ENCODE peak calls at places on chromosomes 6 and 20, in eight cellular contexts. One of them, this sample, is unnamed.
A peak's percentile ranks its signal among the peaks of the same experiment; 100 is the strongest.

GRCh38 chr6:89604662-89605061 is 33.9 kb downstream of the LYRM2 start:
- DNase-seq in spleen: no peak
- DNase-seq in fibroblast of lung: no peak
- DNase-seq in heart left ventricle: no peak
- DNase-seq in endothelial cell of umbilical vein: no peak
- DNase-seq in body of pancreas: no peak
- DNase-seq in breast epithelium: no peak
- DNase-seq in thoracic aorta: no peak
- DNase-seq in this sample: no peak

GRCh38 chr6:157228421-157229218 is 94.7 kb downstream of the TMEM242 start:
- DNase-seq in spleen: peak; percentile 74
- DNase-seq in fibroblast of lung: no peak
- DNase-seq in heart left ventricle: no peak
- DNase-seq in endothelial cell of umbilical vein: no peak
- DNase-seq in body of pancreas: peak; percentile 52
- DNase-seq in breast epithelium: no peak
- DNase-seq in thoracic aorta: no peak
- DNase-seq in this sample: no peak

GRCh38 chr20:15862178-15862577 is 711.1 kb downstream of the KIF16B start:
- DNase-seq in spleen: no peak
- DNase-seq in fibroblast of lung: no peak
- DNase-seq in heart left ventricle: no peak
- DNase-seq in endothelial cell of umbilical vein: no peak
- DNase-seq in body of pancreas: no peak
- DNase-seq in breast epithelium: no peak
- DNase-seq in thoracic aorta: no peak
- DNase-seq in this sample: no peak

GRCh38 chr6:130019796-130020105 is 1.4 kb downstream of the L3MBTL3 start:
- DNase-seq in spleen: no peak
- DNase-seq in fibroblast of lung: no peak
- DNase-seq in heart left ventricle: no peak
- DNase-seq in endothelial cell of umbilical vein: no peak
- DNase-seq in body of pancreas: no peak
- DNase-seq in breast epithelium: no peak
- DNase-seq in thoracic aorta: no peak
- DNase-seq in this sample: no peak

GRCh38 chr6:161443868-161444267 is 170.0 kb upstream of the AGPAT4 start:
- DNase-seq in spleen: no peak
- DNase-seq in fibroblast of lung: no peak
- DNase-seq in heart left ventricle: peak; percentile 31
- DNase-seq in endothelial cell of umbilical vein: no peak
- DNase-seq in body of pancreas: no peak
- DNase-seq in breast epithelium: no peak
- DNase-seq in thoracic aorta: no peak
- DNase-seq in this sample: no peak

GRCh38 chr6:111342913-111343312 is 140.1 kb downstream of the REV3L start:
- DNase-seq in spleen: no peak
- DNase-seq in fibroblast of lung: peak; percentile 80
- DNase-seq in heart left ventricle: no peak
- DNase-seq in endothelial cell of umbilical vein: no peak
- DNase-seq in body of pancreas: no peak
- DNase-seq in breast epithelium: no peak
- DNase-seq in thoracic aorta: no peak
- DNase-seq in this sample: no peak

GRCh38 chr6:145699462-145699861 is 35.9 kb downstream of the EPM2A start:
- DNase-seq in spleen: no peak
- DNase-seq in fibroblast of lung: peak; percentile 54
- DNase-seq in heart left ventricle: no peak
- DNase-seq in endothelial cell of umbilical vein: peak; percentile 80
- DNase-seq in body of pancreas: no peak
- DNase-seq in breast epithelium: no peak
- DNase-seq in thoracic aorta: no peak
- DNase-seq in this sample: no peak

GRCh38 chr6:131258816-131259476 is 123.7 kb downstream of the AKAP7 start:
- DNase-seq in spleen: no peak
- DNase-seq in fibroblast of lung: peak; percentile 15
- DNase-seq in heart left ventricle: no peak
- DNase-seq in endothelial cell of umbilical vein: no peak
- DNase-seq in body of pancreas: no peak
- DNase-seq in breast epithelium: no peak
- DNase-seq in thoracic aorta: no peak
- DNase-seq in this sample: no peak

GRCh38 chr20:15807271-15807670 is 766.0 kb downstream of the KIF16B start:
- DNase-seq in spleen: no peak
- DNase-seq in fibroblast of lung: no peak
- DNase-seq in heart left ventricle: no peak
- DNase-seq in endothelial cell of umbilical vein: no peak
- DNase-seq in body of pancreas: no peak
- DNase-seq in breast epithelium: no peak
- DNase-seq in thoracic aorta: no peak
- DNase-seq in this sample: no peak

GRCh38 chr6:105038259-105038658 is 81.4 kb downstream of the LIN28B start:
- DNase-seq in spleen: no peak
- DNase-seq in fibroblast of lung: no peak
- DNase-seq in heart left ventricle: no peak
- DNase-seq in endothelial cell of umbilical vein: no peak
- DNase-seq in body of pancreas: no peak
- DNase-seq in breast epithelium: no peak
- DNase-seq in thoracic aorta: no peak
- DNase-seq in this sample: no peak

GRCh38 chr6:129209355-129209754 is 326.4 kb downstream of the LAMA2 start:
- DNase-seq in spleen: no peak
- DNase-seq in fibroblast of lung: no peak
- DNase-seq in heart left ventricle: no peak
- DNase-seq in endothelial cell of umbilical vein: no peak
- DNase-seq in body of pancreas: no peak
- DNase-seq in breast epithelium: no peak
- DNase-seq in thoracic aorta: no peak
- DNase-seq in this sample: no peak

DNA sequence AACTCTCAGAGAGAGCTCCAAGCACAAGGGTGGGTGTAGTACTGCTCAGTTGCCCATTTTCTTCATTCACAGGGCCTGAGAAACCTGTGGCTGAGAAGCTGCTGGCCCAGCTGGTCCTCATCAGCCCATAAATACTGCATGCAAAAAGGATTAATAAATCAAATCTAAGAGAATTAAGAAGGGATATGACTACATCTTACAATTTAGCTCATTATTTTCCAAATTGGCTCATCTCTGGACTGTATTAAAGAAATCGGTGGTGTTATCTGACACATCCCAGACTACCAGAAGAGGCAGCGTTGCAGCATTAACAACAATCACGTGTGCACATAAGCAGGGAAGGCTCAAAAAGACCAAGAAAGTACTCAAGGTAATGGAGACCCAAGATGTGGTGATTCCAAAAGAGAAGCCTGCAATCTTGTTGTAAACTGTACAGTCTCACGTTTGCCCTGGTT is 90.7 kb downstream of the CD24 start:
- DNase-seq in spleen: no peak
- DNase-seq in fibroblast of lung: no peak
- DNase-seq in heart left ventricle: no peak
- DNase-seq in endothelial cell of umbilical vein: no peak
- DNase-seq in body of pancreas: no peak
- DNase-seq in breast epithelium: no peak
- DNase-seq in thoracic aorta: no peak
- DNase-seq in this sample: no peak
- TF ChIP-seq CTCF in spleen: no peak
- TF ChIP-seq CTCF in fibroblast of lung: no peak
- TF ChIP-seq CTCF in heart left ventricle: no peak
- TF ChIP-seq CTCF in endothelial cell of umbilical vein: no peak
- TF ChIP-seq CTCF in body of pancreas: no peak
- TF ChIP-seq CTCF in breast epithelium: no peak
- TF ChIP-seq CTCF in thoracic aorta: no peak
- TF ChIP-seq CTCF in this sample: no peak

DNA sequence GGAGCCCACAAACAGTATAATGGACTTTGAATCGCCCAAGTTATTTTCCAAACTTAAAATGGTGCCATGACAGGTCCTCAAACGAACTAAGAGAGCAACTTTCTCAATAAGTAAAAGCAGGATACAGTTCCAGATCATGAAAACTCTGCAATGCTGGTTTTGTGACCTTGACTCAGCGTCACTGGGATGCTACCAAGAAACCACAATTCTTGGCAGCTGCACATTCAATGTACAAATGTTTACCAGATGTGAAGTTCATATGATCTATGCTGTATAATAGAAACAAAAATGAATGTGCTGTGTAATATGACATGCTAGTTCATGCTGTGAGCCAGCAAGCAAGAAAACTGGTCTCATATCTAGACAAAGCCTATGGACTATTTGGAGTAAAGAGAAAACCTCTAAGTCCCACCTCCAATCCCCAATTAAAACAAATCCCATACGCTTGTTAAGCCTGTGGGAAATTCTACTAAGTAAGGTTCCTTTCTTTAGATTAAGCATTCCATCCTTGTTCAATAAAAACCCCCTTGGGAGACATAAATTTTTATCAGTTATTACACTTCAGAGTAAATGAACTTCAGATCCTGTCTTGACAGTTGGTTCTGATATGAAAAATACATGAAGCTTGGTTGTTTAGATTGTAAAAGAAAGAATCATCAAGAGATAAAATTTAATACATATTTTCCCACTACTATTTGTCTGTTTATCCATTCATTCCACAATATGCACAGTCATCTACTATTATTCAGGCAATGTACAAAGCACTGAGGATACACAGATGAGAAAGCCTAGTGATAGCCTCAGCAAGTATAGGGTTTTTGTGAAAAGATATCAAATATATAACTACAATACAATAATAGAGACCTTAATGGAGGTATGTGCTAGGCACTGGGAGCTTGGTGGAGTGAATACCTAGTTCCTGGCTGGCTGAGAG is 20.2 kb downstream of the COL21A1 start:
- DNase-seq in spleen: no peak
- DNase-seq in fibroblast of lung: peak; percentile 93
- DNase-seq in heart left ventricle: no peak
- DNase-seq in endothelial cell of umbilical vein: no peak
- DNase-seq in body of pancreas: no peak
- DNase-seq in breast epithelium: no peak
- DNase-seq in thoracic aorta: no peak
- DNase-seq in this sample: no peak
- H3K27ac ChIP-seq in spleen: no peak overlapping the region
- H3K27ac ChIP-seq in fibroblast of lung: no peak overlapping the region
- H3K27ac ChIP-seq in heart left ventricle: no peak overlapping the region
- H3K27ac ChIP-seq in endothelial cell of umbilical vein: no peak overlapping the region
- H3K27ac ChIP-seq in body of pancreas: no peak overlapping the region
- H3K27ac ChIP-seq in breast epithelium: no peak overlapping the region
- H3K27ac ChIP-seq in thoracic aorta: no peak overlapping the region
- H3K27ac ChIP-seq in this sample: no peak overlapping the region

DNA sequence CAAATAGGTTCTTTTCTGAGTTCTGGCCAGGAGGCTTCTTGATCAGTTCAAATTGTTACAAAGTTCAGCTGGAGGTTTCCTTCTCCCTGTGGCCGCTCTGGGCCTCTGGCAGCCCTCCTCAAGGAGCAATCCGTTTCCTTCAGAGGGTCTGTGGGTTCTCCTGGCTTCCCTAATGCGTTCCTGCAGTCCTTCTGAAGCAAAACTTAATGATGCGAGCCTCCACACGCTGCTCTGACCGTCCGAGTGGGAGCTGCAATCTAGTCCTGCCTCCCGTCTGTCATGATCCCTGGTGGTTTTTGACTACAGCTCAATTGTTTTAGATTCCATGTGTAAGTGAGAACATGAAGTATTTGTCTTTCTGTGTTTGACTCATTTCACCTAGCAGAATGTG is 8.7 kb downstream of the DEFB132 start:
- DNase-seq in spleen: no peak
- DNase-seq in fibroblast of lung: no peak
- DNase-seq in heart left ventricle: no peak
- DNase-seq in endothelial cell of umbilical vein: no peak
- DNase-seq in body of pancreas: no peak
- DNase-seq in breast epithelium: no peak
- DNase-seq in thoracic aorta: no peak
- DNase-seq in this sample: no peak
- H3K4me3 ChIP-seq in spleen: no peak overlapping the region
- H3K4me3 ChIP-seq in fibroblast of lung: no peak overlapping the region
- H3K4me3 ChIP-seq in heart left ventricle: no peak overlapping the region
- H3K4me3 ChIP-seq in endothelial cell of umbilical vein: no peak overlapping the region
- H3K4me3 ChIP-seq in body of pancreas: no peak overlapping the region
- H3K4me3 ChIP-seq in breast epithelium: peak overlapping the region; percentile 68
- H3K4me3 ChIP-seq in thoracic aorta: peak overlapping the region; percentile 66
- H3K4me3 ChIP-seq in this sample: peak overlapping the region; percentile 68

GRCh38 chr20:1360094-1360493 is 31.2 kb upstream of the SDCBP2 start:
- DNase-seq in spleen: no peak
- DNase-seq in fibroblast of lung: no peak
- DNase-seq in heart left ventricle: no peak
- DNase-seq in endothelial cell of umbilical vein: no peak
- DNase-seq in body of pancreas: no peak
- DNase-seq in breast epithelium: no peak
- DNase-seq in thoracic aorta: no peak
- DNase-seq in this sample: no peak
- TF ChIP-seq CTCF in spleen: no peak
- TF ChIP-seq CTCF in fibroblast of lung: peak; percentile 7
- TF ChIP-seq CTCF in heart left ventricle: no peak
- TF ChIP-seq CTCF in endothelial cell of umbilical vein: peak; percentile 20
- TF ChIP-seq CTCF in body of pancreas: no peak
- TF ChIP-seq CTCF in breast epithelium: no peak
- TF ChIP-seq CTCF in thoracic aorta: no peak
- TF ChIP-seq CTCF in this sample: no peak

GRCh38 chr6:3749991-3750323 is 1.6 kb downstream of the PXDC1 start:
- DNase-seq in spleen: no peak
- DNase-seq in fibroblast of lung: peak; percentile 65
- DNase-seq in heart left ventricle: peak; percentile 62
- DNase-seq in endothelial cell of umbilical vein: peak; percentile 79
- DNase-seq in body of pancreas: peak; percentile 78
- DNase-seq in breast epithelium: peak; percentile 72
- DNase-seq in thoracic aorta: peak; percentile 72
- DNase-seq in this sample: peak; percentile 55

GRCh38 chr6:3749390-3749978 is 2.0 kb downstream of the PXDC1 start:
- DNase-seq in spleen: no peak
- DNase-seq in fibroblast of lung: no peak
- DNase-seq in heart left ventricle: no peak
- DNase-seq in endothelial cell of umbilical vein: peak; percentile 46
- DNase-seq in body of pancreas: peak; percentile 70
- DNase-seq in breast epithelium: peak; percentile 74
- DNase-seq in thoracic aorta: no peak
- DNase-seq in this sample: no peak

GRCh38 chr6:3751019-3751729 is at the start of gene PXDC1:
- DNase-seq in spleen: peak; percentile 86
- DNase-seq in fibroblast of lung: no peak
- DNase-seq in heart left ventricle: no peak
- DNase-seq in endothelial cell of umbilical vein: peak; percentile 28
- DNase-seq in body of pancreas: peak; percentile 35
- DNase-seq in breast epithelium: no peak
- DNase-seq in thoracic aorta: no peak
- DNase-seq in this sample: no peak

GRCh38 chr6:3751730-3752537 is 421 bp upstream of the PXDC1 start:
- DNase-seq in spleen: peak; percentile 94
- DNase-seq in fibroblast of lung: peak; percentile 89
- DNase-seq in heart left ventricle: peak; percentile 93
- DNase-seq in endothelial cell of umbilical vein: peak; percentile 95
- DNase-seq in body of pancreas: peak; percentile 85
- DNase-seq in breast epithelium: peak; percentile 91
- DNase-seq in thoracic aorta: peak; percentile 60
- DNase-seq in this sample: peak; percentile 90

GRCh38 chr6:3750324-3751018 is 1.0 kb downstream of the PXDC1 start:
- DNase-seq in spleen: peak; percentile 92
- DNase-seq in fibroblast of lung: peak; percentile 74
- DNase-seq in heart left ventricle: peak; percentile 90
- DNase-seq in endothelial cell of umbilical vein: peak; percentile 70
- DNase-seq in body of pancreas: peak; percentile 85
- DNase-seq in breast epithelium: peak; percentile 88
- DNase-seq in thoracic aorta: no peak
- DNase-seq in this sample: peak; percentile 88
- H3K27ac ChIP-seq in spleen: peak overlapping the region; percentile 92
- H3K27ac ChIP-seq in fibroblast of lung: peak overlapping the region; percentile 91
- H3K27ac ChIP-seq in heart left ventricle: peak overlapping the region; percentile 94
- H3K27ac ChIP-seq in endothelial cell of umbilical vein: peak overlapping the region; percentile 99
- H3K27ac ChIP-seq in body of pancreas: peak overlapping the region; percentile 91
- H3K27ac ChIP-seq in breast epithelium: peak overlapping the region; percentile 99
- H3K27ac ChIP-seq in thoracic aorta: peak overlapping the region; percentile 100
- H3K27ac ChIP-seq in this sample: peak overlapping the region; percentile 93

GRCh38 chr6:47188588-47189021 is 121.1 kb downstream of the TNFRSF21 start:
- DNase-seq in spleen: no peak
- DNase-seq in fibroblast of lung: peak; percentile 57
- DNase-seq in heart left ventricle: no peak
- DNase-seq in endothelial cell of umbilical vein: peak; percentile 29
- DNase-seq in body of pancreas: peak; percentile 29
- DNase-seq in breast epithelium: no peak
- DNase-seq in thoracic aorta: no peak
- DNase-seq in this sample: no peak
- H3K4me3 ChIP-seq in spleen: no peak overlapping the region
- H3K4me3 ChIP-seq in fibroblast of lung: no peak overlapping the region
- H3K4me3 ChIP-seq in heart left ventricle: no peak overlapping the region
- H3K4me3 ChIP-seq in endothelial cell of umbilical vein: no peak overlapping the region
- H3K4me3 ChIP-seq in body of pancreas: no peak overlapping the region
- H3K4me3 ChIP-seq in breast epithelium: no peak overlapping the region
- H3K4me3 ChIP-seq in thoracic aorta: no peak overlapping the region
- H3K4me3 ChIP-seq in this sample: no peak overlapping the region

This sample was measured in left ventricle myocardium inferior.